ENCODE peak calls at places on chromosome 17, in five cellular contexts. D is thoracic aorta, A is body of pancreas, Q is astrocyte of the spinal cord, I is fibroblast of pulmonary artery. X is an unnamed sample.

GRCh38 chr17:19513897-19514488 is 19.7 kb upstream of the SLC47A1 start:
- DNase-seq in D (no peak), A (peak; percentile 69), Q (peak; percentile 59), I (peak; percentile 77), X (peak; percentile 34)

GRCh38 chr17:29010129-29010528 is 4.3 kb upstream of the SEZ6 start:
- DNase-seq in D (no peak), A (no peak), Q (no peak), I (no peak), X (no peak)

GRCh38 chr17:21375757-21376584 is at the start of gene KCNJ12:
- DNase-seq in D (no peak), A (no peak), Q (peak; percentile 8), I (no peak), X (no peak)

GRCh38 chr17:40343126-40344119 is 21.1 kb downstream of the GJD3 start:
- DNase-seq in D (no peak), A (no peak), Q (no peak), I (no peak), X (no peak)

GRCh38 chr17:56096026-56096807 is 57.1 kb upstream of the ANKFN1 start:
- DNase-seq in D (no peak), A (no peak), Q (peak; percentile 38), I (no peak), X (no peak)

GRCh38 chr17:40551874-40552768 is 13.2 kb downstream of the CCR7 start:
- DNase-seq in D (no peak), A (peak; percentile 36), Q (peak; percentile 97), I (peak; percentile 86), X (no peak)

GRCh38 chr17:676060-676745 is 38.4 kb downstream of the VPS53 start:
- DNase-seq in D (no peak), A (no peak), Q (peak; percentile 52), I (peak; percentile 24), X (no peak)

GRCh38 chr17:30074726-30075125 is 41.9 kb upstream of the NSRP1 start:
- DNase-seq in D (no peak), A (no peak), Q (no peak), I (no peak), X (no peak)

GRCh38 chr17:66395961-66396360 is 93.5 kb downstream of the PRKCA start:
- DNase-seq in D (no peak), A (no peak), Q (no peak), I (no peak), X (no peak)

GRCh38 chr17:39867084-39867890 is 715 bp upstream of the ZPBP2 start:
- DNase-seq in D (no peak), A (no peak), Q (no peak), I (no peak), X (no peak)

GRCh38 chr17:45643591-45643990 is 140.5 kb upstream of the CRHR1 start:
- DNase-seq in D (no peak), A (no peak), Q (no peak), I (no peak), X (no peak)

GRCh38 chr17:16215965-16216316 is 607 bp upstream of the NCOR1 start:
- DNase-seq in D (no peak), A (no peak), Q (no peak), I (no peak), X (peak; percentile 48)

GRCh38 chr17:51251010-51251409 is 8.8 kb downstream of the MBTD1 start:
- DNase-seq in D (no peak), A (no peak), Q (no peak), I (peak; percentile 28), X (no peak)

GRCh38 chr17:64166876-64167275 is 36.9 kb upstream of the ERN1 start:
- DNase-seq in D (no peak), A (no peak), Q (no peak), I (no peak), X (no peak)

GRCh38 chr17:55757659-55758058 is 6.8 kb downstream of the PCTP start:
- DNase-seq in D (no peak), A (no peak), Q (no peak), I (no peak), X (no peak)

GRCh38 chr17:55067697-55068439 is 99.3 kb downstream of the STXBP4 start:
- DNase-seq in D (no peak), A (no peak), Q (no peak), I (peak; percentile 46), X (no peak)

GRCh38 chr17:48597775-48598631 is 4.4 kb upstream of the HOXB5 start:
- DNase-seq in D (no peak), A (peak; percentile 46), Q (peak; percentile 91), I (no peak), X (no peak)

GRCh38 chr17:60542066-60542465 is 16.0 kb upstream of the APPBP2 start:
- DNase-seq in D (no peak), A (no peak), Q (no peak), I (no peak), X (no peak)

GRCh38 chr17:33595783-33596182 is 302.7 kb upstream of the ASIC2 start:
- DNase-seq in D (no peak), A (no peak), Q (no peak), I (no peak), X (no peak)

GRCh38 chr17:15920758-15921239 is 24.1 kb upstream of the ADORA2B start:
- DNase-seq in D (no peak), A (no peak), Q (peak; percentile 97), I (peak; percentile 100), X (no peak)

GRCh38 chr17:32192379-32192778 is 50.1 kb downstream of the RHOT1 start:
- DNase-seq in D (no peak), A (no peak), Q (peak; percentile 43), I (peak; percentile 20), X (no peak)

GRCh38 chr17:72699566-72699965 is 392.9 kb downstream of the SLC39A11 start:
- DNase-seq in D (no peak), A (no peak), Q (peak; percentile 50), I (peak; percentile 67), X (no peak)

GRCh38 chr17:67245694-67246397 is 850 bp upstream of the HELZ start:
- DNase-seq in D (no peak), A (peak; percentile 44), Q (no peak), I (no peak), X (no peak)

GRCh38 chr17:15456486-15456885 is 10.9 kb downstream of the CDRT4 start:
- DNase-seq in D (no peak), A (no peak), Q (no peak), I (no peak), X (no peak)

GRCh38 chr17:2996208-2996855 is 67.1 kb downstream of the OR1D5 start:
- DNase-seq in D (no peak), A (peak; percentile 75), Q (no peak), I (peak; percentile 50), X (no peak)

GRCh38 chr17:49834118-49834743 is 13.6 kb downstream of the TAC4 start:
- DNase-seq in D (no peak), A (no peak), Q (peak; percentile 19), I (no peak), X (no peak)

GRCh38 chr17:49835472-49835871 is 12.4 kb downstream of the TAC4 start:
- DNase-seq in D (no peak), A (no peak), Q (no peak), I (no peak), X (no peak)

GRCh38 chr17:49832840-49833599 is 14.8 kb downstream of the TAC4 start:
- DNase-seq in D (no peak), A (no peak), Q (no peak), I (peak; percentile 35), X (no peak)

GRCh38 chr17:49841548-49841947 is 6.3 kb downstream of the TAC4 start:
- DNase-seq in D (no peak), A (no peak), Q (no peak), I (no peak), X (no peak)

DNA sequence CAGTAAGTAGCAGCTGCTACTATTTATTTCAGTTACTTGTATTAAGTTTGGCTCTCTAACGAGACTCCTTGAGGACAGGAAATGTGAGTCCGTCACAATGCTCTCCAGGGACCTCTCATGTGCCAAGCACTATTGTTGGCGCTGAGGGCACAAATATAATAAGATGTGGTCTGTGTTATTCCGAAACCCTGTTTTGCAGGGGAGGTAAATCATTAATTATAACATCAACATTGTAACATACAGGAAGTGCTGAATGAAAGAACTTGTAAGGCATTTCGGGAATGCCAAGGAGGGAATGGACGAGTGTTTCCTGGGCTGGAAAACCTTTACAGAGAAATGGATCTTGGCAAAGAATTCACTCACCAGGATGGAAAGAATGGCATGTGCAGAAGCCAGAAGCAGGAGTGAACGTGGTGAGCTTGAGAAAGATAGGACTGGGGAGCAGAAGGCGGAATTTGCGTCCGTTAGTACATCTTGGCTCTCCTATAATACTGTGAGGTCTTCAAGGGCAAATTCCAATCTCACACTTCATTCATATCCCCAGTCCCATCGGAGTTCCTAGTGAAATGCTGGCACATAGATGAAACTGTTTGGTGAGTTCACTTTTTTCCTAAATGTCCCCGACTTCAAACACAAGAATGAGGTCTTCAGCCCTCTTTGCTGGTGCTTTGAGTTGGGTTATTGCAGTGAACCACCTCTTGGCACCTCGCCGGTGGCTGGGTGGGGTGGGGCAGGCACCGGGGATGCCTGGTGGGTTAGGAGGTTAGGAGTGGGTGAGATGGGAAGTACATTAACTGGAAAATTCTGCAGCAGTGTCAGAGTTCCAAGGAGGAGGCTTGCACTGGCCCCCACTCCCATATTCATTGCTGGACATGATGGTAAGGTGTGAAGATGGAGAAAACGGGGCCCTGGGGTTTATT is 11.5 kb downstream of the TAC4 start:
- DNase-seq in D (peak; percentile 38), A (peak; percentile 41), Q (peak; percentile 56), I (peak; percentile 87), X (no peak)
- H3K4me3 ChIP-seq in D (peak overlapping the region; percentile 33), A (no peak overlapping the region), Q (no peak overlapping the region), I (no peak overlapping the region), X (no peak overlapping the region)

DNA sequence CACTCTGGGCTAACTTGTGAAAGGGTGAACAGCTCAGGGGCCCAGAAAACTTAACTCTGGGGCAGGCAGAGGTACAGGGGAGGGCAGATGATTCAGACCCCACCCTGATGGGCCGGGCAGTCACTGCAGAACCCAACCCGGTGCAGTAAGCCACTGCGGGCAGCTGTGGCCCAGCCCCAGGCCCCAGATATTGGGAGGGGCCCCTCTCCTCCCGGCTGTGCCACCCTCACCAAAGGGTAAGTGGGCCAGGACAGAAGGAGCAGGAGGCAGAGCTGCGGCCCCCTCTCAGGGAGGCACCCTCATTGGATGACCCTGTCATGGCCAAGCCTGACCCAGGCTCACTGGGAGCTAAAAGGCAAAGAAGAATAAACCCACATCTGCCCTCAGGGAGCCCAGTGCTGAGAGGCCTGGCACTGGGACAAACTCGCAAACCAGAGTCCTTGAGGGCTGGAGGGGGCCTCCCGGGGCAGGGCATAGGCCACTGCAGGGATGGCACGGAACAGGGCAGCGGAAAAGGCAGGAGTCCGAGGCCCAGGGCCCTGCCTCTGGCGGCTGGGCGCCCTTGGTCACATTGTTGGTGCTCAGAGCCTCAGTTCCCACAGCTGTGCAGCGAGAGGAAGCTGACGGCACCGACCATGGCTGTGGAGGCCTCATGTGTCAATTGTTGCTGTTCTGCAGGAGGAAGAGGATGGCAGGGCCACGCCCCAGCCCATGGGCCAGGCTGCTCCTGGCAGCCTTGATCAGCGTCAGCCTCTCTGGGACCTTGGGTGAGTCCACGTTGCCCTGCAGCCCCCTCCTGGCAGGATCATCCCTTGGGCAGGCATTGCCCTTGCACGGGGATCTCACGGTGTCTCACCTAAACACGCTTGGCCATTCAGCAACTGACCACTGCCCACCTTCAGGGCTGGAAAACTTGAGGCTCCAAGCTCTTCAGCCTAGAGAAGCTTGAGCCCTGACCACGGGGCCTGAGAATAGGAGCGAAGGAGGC is 3.1 kb downstream of the ITGB4 start:
- DNase-seq in D (no peak), A (no peak), Q (no peak), I (no peak), X (no peak)
- H3K4me3 ChIP-seq in D (no peak overlapping the region), A (no peak overlapping the region), Q (no peak overlapping the region), I (no peak overlapping the region), X (no peak overlapping the region)

GRCh38 chr17:74864297-74864865 is 4.7 kb upstream of the GRIN2C start:
- DNase-seq in D (no peak), A (no peak), Q (no peak), I (no peak), X (no peak)
- H3K4me3 ChIP-seq in D (no peak overlapping the region), A (no peak overlapping the region), Q (no peak overlapping the region), I (no peak overlapping the region), X (no peak overlapping the region)

GRCh38 chr17:37551788-37552187 is 57.4 kb downstream of the SYNRG start:
- DNase-seq in D (no peak), A (no peak), Q (no peak), I (peak; percentile 6), X (no peak)
- H3K4me3 ChIP-seq in D (no peak overlapping the region), A (no peak overlapping the region), Q (no peak overlapping the region), I (no peak overlapping the region), X (no peak overlapping the region)

X was measured in Jurkat, Clone E6-1.